ENCODE peak calls at places on chromosome 9, in four cellular contexts. P is skeletal muscle cell; T is activated CD8-positive, alpha-beta memory T cell treated with anti-CD3 and anti-CD28 coated beads, Interleukin-2, amount 10 ng/mL, durations not matched to agents 7 days and 5 days; D is A549. R is an unnamed sample.

GRCh38 chr9:13395086-13395485 is 115.6 kb upstream of the MPDZ start:
- DNase-seq in P (peak; percentile 55), T (no peak), D (no peak), R (no peak)

GRCh38 chr9:14618851-14619250 is 74.4 kb downstream of the ZDHHC21 start:
- DNase-seq in T (no peak), D (no peak), P (no peak), R (no peak)

GRCh38 chr9:13865869-13866268 is 448.1 kb downstream of the NFIB start:
- DNase-seq in P (no peak), T (no peak), D (no peak), R (no peak)

GRCh38 chr9:86282979-86283535 is 719 bp upstream of the ISCA1 start:
- DNase-seq in D (peak; percentile 8), P (peak; percentile 44), T (no peak), R (no peak)

GRCh38 chr9:27497883-27498553 is 26.1 kb upstream of the IFNK start:
- DNase-seq in D (no peak), T (no peak), P (no peak), R (no peak)

GRCh38 chr9:14654932-14655331 is 38.3 kb downstream of the ZDHHC21 start:
- DNase-seq in T (no peak), P (no peak), D (no peak), R (no peak)

GRCh38 chr9:88766778-88767503 is 224.3 kb upstream of the S1PR3 start:
- DNase-seq in D (no peak), P (peak; percentile 75), T (no peak), R (no peak)

GRCh38 chr9:29697011-29697410 is 2123.7 kb upstream of the C9orf72 start:
- DNase-seq in P (peak; percentile 20), T (no peak), D (no peak), R (no peak)

GRCh38 chr9:70177121-70177520 is 81.7 kb upstream of the SMC5 start:
- DNase-seq in T (no peak), D (no peak), P (no peak), R (no peak)

GRCh38 chr9:111922324-111923013 is 25.9 kb downstream of the UGCG start:
- DNase-seq in T (no peak), P (no peak), D (no peak), R (no peak)

GRCh38 chr9:72874344-72874743 is 78.5 kb downstream of the ALDH1A1 start:
- DNase-seq in P (no peak), D (no peak), T (no peak), R (no peak)

GRCh38 chr9:76255781-76256455 is 138.3 kb downstream of the RFK start:
- DNase-seq in D (no peak), P (peak; percentile 97), T (no peak), R (peak; percentile 28)

GRCh38 chr9:124743686-124744348 is 27.3 kb downstream of the NR6A1 start:
- DNase-seq in T (no peak), D (no peak), P (no peak), R (no peak)

GRCh38 chr9:120383999-120384924 is 195.7 kb downstream of the CDK5RAP2 start:
- DNase-seq in D (no peak), P (no peak), T (no peak), R (no peak)

GRCh38 chr9:124164800-124165199 is 92.9 kb upstream of the NEK6 start:
- DNase-seq in D (no peak), T (no peak), P (no peak), R (peak; percentile 86)

GRCh38 chr9:105264380-105264779 is 19.9 kb downstream of the SLC44A1 start:
- DNase-seq in P (no peak), T (no peak), D (no peak), R (no peak)

GRCh38 chr9:76394896-76395244 is 644 bp upstream of the RFK start:
- DNase-seq in D (peak; percentile 74), T (peak; percentile 80), P (no peak), R (peak; percentile 62)

GRCh38 chr9:132160802-132161742 is 786 bp upstream of the NTNG2 start:
- DNase-seq in D (peak; percentile 43), T (peak; percentile 86), P (no peak), R (no peak)

GRCh38 chr9:134681061-134681661 is 39.6 kb downstream of the COL5A1 start:
- DNase-seq in P (no peak), T (no peak), D (no peak), R (no peak)

GRCh38 chr9:33458444-33458843 is 11.1 kb upstream of the AQP3 start:
- DNase-seq in P (no peak), D (peak; percentile 73), T (peak; percentile 70), R (no peak)

GRCh38 chr9:93575706-93576295 is 583 bp upstream of the PHF2 start:
- DNase-seq in P (no peak), D (peak; percentile 59), T (peak; percentile 73), R (no peak)

GRCh38 chr9:75185585-75186170 is 97.4 kb downstream of the OSTF1 start:
- DNase-seq in T (peak; percentile 72), P (no peak), D (peak; percentile 29), R (no peak)

GRCh38 chr9:72982161-72982799 is 29.4 kb upstream of the ALDH1A1 start:
- DNase-seq in P (no peak), T (no peak), D (no peak), R (no peak)

GRCh38 chr9:123081824-123082223 is 48.4 kb downstream of the GPR21 start:
- DNase-seq in P (no peak), D (peak; percentile 13), T (no peak), R (no peak)

GRCh38 chr9:93280661-93281259 is 96.8 kb downstream of the WNK2 start:
- DNase-seq in T (no peak), P (no peak), D (no peak), R (no peak)

GRCh38 chr9:33101104-33101951 is 24.9 kb upstream of the SMU1 start:
- DNase-seq in D (peak; percentile 40), T (no peak), P (no peak), R (peak; percentile 88)

GRCh38 chr9:2916382-2916985 is 72.6 kb upstream of the PUM3 start:
- DNase-seq in P (no peak), T (no peak), D (no peak), R (no peak)

GRCh38 chr9:134645607-134646365 is 4.2 kb downstream of the COL5A1 start:
- DNase-seq in P (no peak), T (no peak), D (no peak), R (no peak)

GRCh38 chr9:126379661-126380365 is 53.2 kb downstream of the MVB12B start:
- DNase-seq in P (no peak), T (no peak), D (no peak), R (no peak)

GRCh38 chr9:69420611-69421270 is 95.7 kb downstream of the ENTREP1 start:
- DNase-seq in T (no peak), D (no peak), P (no peak), R (no peak)

GRCh38 chr9:97527626-97528528 is 26.4 kb downstream of the TMOD1 start:
- DNase-seq in D (no peak), P (no peak), T (no peak), R (peak; percentile 89)

GRCh38 chr9:121318631-121319393 is 50.9 kb downstream of the GSN start:
- DNase-seq in P (no peak), T (no peak), D (no peak), R (no peak)

GRCh38 chr9:33161589-33162132 is 5.5 kb downstream of the B4GALT1 start:
- DNase-seq in D (no peak), T (no peak), P (no peak), R (no peak)

GRCh38 chr9:18490591-18491370 is 16.8 kb downstream of the ADAMTSL1 start:
- DNase-seq in P (peak; percentile 99), T (no peak), D (no peak), R (peak; percentile 18)

GRCh38 chr9:133806623-133807010 is 68.5 kb upstream of the SARDH start:
- DNase-seq in D (no peak), T (no peak), P (no peak), R (no peak)

GRCh38 chr9:134165357-134166315 is 1.3 kb upstream of the RNU6ATAC start:
- DNase-seq in T (peak; percentile 70), P (no peak), D (no peak), R (peak; percentile 41)

GRCh38 chr9:8622871-8623270 is 823.3 kb upstream of the DMAC1 start:
- DNase-seq in D (no peak), P (no peak), T (no peak), R (no peak)

GRCh38 chr9:116270559-116270958 is 117.0 kb downstream of the PAPPA start:
- DNase-seq in T (no peak), P (no peak), D (no peak), R (no peak)

GRCh38 chr9:126066131-126066530 is 260.5 kb upstream of the MVB12B start:
- DNase-seq in P (no peak), D (no peak), T (no peak), R (no peak)

GRCh38 chr9:17611921-17612320 is 33.1 kb downstream of the SH3GL2 start:
- DNase-seq in P (no peak), T (no peak), D (no peak), R (no peak)